ENCODE peak calls at places on chromosomes 7 and 10, in four cellular contexts. One of them, this sample, is unnamed. For H3K27me3 and H3K79me1, the result is how much of the 10 kb centered on the place peaks cover.

GRCh38 chr10:119818889-119819270 is 53.8 kb downstream of the MCMBP start:
- DNase-seq in H1: no peak
- DNase-seq in IMR-90: no peak
- DNase-seq in trophoblast cell: no peak
- DNase-seq in this sample: peak

GRCh38 chr7:127447326-127447945 is 54.9 kb upstream of the ZNF800 start:
- DNase-seq in trophoblast cell: peak
- DNase-seq in H1: peak
- DNase-seq in IMR-90: peak
- DNase-seq in this sample: no peak

GRCh38 chr10:69222157-69223027 is 2.3 kb downstream of the HKDC1 start:
- DNase-seq in trophoblast cell: no peak
- DNase-seq in IMR-90: peak
- DNase-seq in H1: peak
- DNase-seq in this sample: peak

GRCh38 chr7:90769036-90769435 is 172.9 kb downstream of the CDK14 start:
- DNase-seq in trophoblast cell: no peak
- DNase-seq in H1: no peak
- DNase-seq in IMR-90: peak
- DNase-seq in this sample: no peak

GRCh38 chr7:155908385-155908784 is 96.1 kb upstream of the SHH start:
- DNase-seq in H1: no peak
- DNase-seq in trophoblast cell: no peak
- DNase-seq in IMR-90: no peak
- DNase-seq in this sample: no peak

GRCh38 chr10:71831646-71832552 is 19.2 kb downstream of the PSAP start:
- DNase-seq in H1: no peak
- DNase-seq in IMR-90: peak
- DNase-seq in trophoblast cell: no peak
- DNase-seq in this sample: no peak

GRCh38 chr10:81031774-81032173 is 494.1 kb downstream of the SH2D4B start:
- DNase-seq in trophoblast cell: no peak
- DNase-seq in H1: no peak
- DNase-seq in IMR-90: no peak
- DNase-seq in this sample: no peak

GRCh38 chr7:118104812-118105441 is 79.0 kb upstream of the LSM8 start:
- DNase-seq in trophoblast cell: no peak
- DNase-seq in IMR-90: peak
- DNase-seq in H1: no peak
- DNase-seq in this sample: no peak

GRCh38 chr7:140238778-140239652 is 62.2 kb upstream of the KDM7A start:
- DNase-seq in H1: no peak
- DNase-seq in trophoblast cell: no peak
- DNase-seq in IMR-90: no peak
- DNase-seq in this sample: no peak

GRCh38 chr10:117254774-117255735 is 14.1 kb downstream of the SLC18A2 start:
- DNase-seq in trophoblast cell: no peak
- DNase-seq in IMR-90: no peak
- DNase-seq in H1: no peak
- DNase-seq in this sample: no peak

GRCh38 chr10:99994801-99995200 is 14.9 kb downstream of the DNMBP start:
- DNase-seq in H1: no peak
- DNase-seq in IMR-90: no peak
- DNase-seq in trophoblast cell: no peak
- DNase-seq in this sample: no peak

GRCh38 chr10:70758757-70759514 is 26.2 kb downstream of the TBATA start:
- DNase-seq in H1: peak
- DNase-seq in IMR-90: peak
- DNase-seq in trophoblast cell: peak
- DNase-seq in this sample: peak

GRCh38 chr10:69842020-69842419 is 40.3 kb downstream of the COL13A1 start:
- DNase-seq in H1: no peak
- DNase-seq in IMR-90: no peak
- DNase-seq in trophoblast cell: no peak
- DNase-seq in this sample: no peak

GRCh38 chr7:116569737-116570136 is 44.9 kb downstream of the CAV1 start:
- DNase-seq in trophoblast cell: no peak
- DNase-seq in IMR-90: peak
- DNase-seq in H1: no peak
- DNase-seq in this sample: no peak

GRCh38 chr10:48254745-48255144 is 19.8 kb downstream of the FRMPD2 start:
- DNase-seq in H1: no peak
- DNase-seq in IMR-90: no peak
- DNase-seq in trophoblast cell: no peak
- DNase-seq in this sample: no peak

GRCh38 chr7:158672975-158673374 is 31.6 kb downstream of the NCAPG2 start:
- DNase-seq in trophoblast cell: no peak
- DNase-seq in IMR-90: peak
- DNase-seq in H1: no peak
- DNase-seq in this sample: no peak

GRCh38 chr7:83872501-83872900 is 223.6 kb upstream of the SEMA3E start:
- DNase-seq in H1: no peak
- DNase-seq in IMR-90: no peak
- DNase-seq in trophoblast cell: no peak
- DNase-seq in this sample: no peak

GRCh38 chr10:43160067-43160918 is 22.0 kb downstream of the CSGALNACT2 start:
- DNase-seq in trophoblast cell: no peak
- DNase-seq in H1: no peak
- DNase-seq in IMR-90: peak
- DNase-seq in this sample: no peak

GRCh38 chr7:2508327-2509231 is 11.0 kb upstream of the LFNG start:
- DNase-seq in H1: no peak
- DNase-seq in IMR-90: peak
- DNase-seq in trophoblast cell: no peak
- DNase-seq in this sample: no peak

GRCh38 chr7:16785316-16785715 is 19.5 kb downstream of the AGR2 start:
- DNase-seq in IMR-90: no peak
- DNase-seq in trophoblast cell: no peak
- DNase-seq in H1: no peak
- DNase-seq in this sample: no peak

GRCh38 chr7:11612737-11613136 is 219.3 kb downstream of the THSD7A start:
- DNase-seq in trophoblast cell: no peak
- DNase-seq in IMR-90: no peak
- DNase-seq in H1: no peak
- DNase-seq in this sample: no peak

GRCh38 chr10:17029581-17030271 is 99.9 kb downstream of the CUBN start:
- DNase-seq in trophoblast cell: peak
- DNase-seq in H1: no peak
- DNase-seq in IMR-90: peak
- DNase-seq in this sample: no peak

GRCh38 chr7:75531359-75531821 is 39.3 kb downstream of the SPDYE5 start:
- DNase-seq in trophoblast cell: peak
- DNase-seq in H1: peak
- DNase-seq in IMR-90: peak
- DNase-seq in this sample: no peak

GRCh38 chr10:102542800-102543418 is 39.1 kb downstream of the SUFU start:
- DNase-seq in H1: no peak
- DNase-seq in IMR-90: peak
- DNase-seq in trophoblast cell: no peak
- DNase-seq in this sample: no peak

GRCh38 chr10:48798486-48799254 is 114.0 kb downstream of the WDFY4 start:
- DNase-seq in H1: no peak
- DNase-seq in trophoblast cell: no peak
- DNase-seq in IMR-90: peak
- DNase-seq in this sample: no peak

GRCh38 chr10:43214071-43214955 is 52.6 kb downstream of the RASGEF1A start:
- DNase-seq in H1: no peak
- DNase-seq in IMR-90: peak
- DNase-seq in trophoblast cell: no peak
- DNase-seq in this sample: no peak

DNA sequence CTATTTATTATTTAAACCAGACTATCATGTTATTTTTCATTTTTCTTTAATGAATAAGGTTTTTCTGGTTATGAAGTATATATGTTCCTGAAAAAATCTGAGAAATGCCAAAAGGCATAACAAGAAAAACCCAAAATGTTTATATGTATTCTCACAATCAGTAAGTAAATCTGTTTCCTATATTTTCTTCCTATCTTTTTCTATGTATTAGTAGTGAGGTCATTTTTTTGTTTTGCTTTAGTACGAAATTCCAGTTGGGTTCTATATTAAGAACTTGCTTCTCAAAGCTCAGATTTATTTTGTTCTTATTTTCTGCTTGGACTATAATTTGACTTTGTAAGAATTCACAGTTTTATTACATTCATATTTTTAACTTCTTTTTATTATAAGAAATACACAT is 287.5 kb upstream of the NFE2L3 start:
- DNase-seq in trophoblast cell: no peak
- DNase-seq in H1: no peak
- DNase-seq in IMR-90: no peak
- DNase-seq in this sample: no peak
- H3K27me3 ChIP-seq in trophoblast cell: under half
- H3K27me3 ChIP-seq in H1: under half
- H3K27me3 ChIP-seq in IMR-90: under half
- H3K27me3 ChIP-seq in this sample: under half

GRCh38 chr10:124677291-124677690 is 66.9 kb downstream of the FAM53B start:
- DNase-seq in H1: no peak
- DNase-seq in IMR-90: no peak
- DNase-seq in trophoblast cell: no peak
- DNase-seq in this sample: no peak
- H3K79me1 ChIP-seq in H1: under half
- H3K79me1 ChIP-seq in IMR-90: under half
- H3K79me1 ChIP-seq in trophoblast cell: under half
- H3K79me1 ChIP-seq in this sample: under half

GRCh38 chr10:26860026-26860541 is 674 bp downstream of the ABI1 start:
- DNase-seq in trophoblast cell: peak
- DNase-seq in IMR-90: peak
- DNase-seq in H1: peak
- DNase-seq in this sample: peak

GRCh38 chr10:26858707-26859034 is 2.1 kb downstream of the ABI1 start:
- DNase-seq in IMR-90: no peak
- DNase-seq in trophoblast cell: no peak
- DNase-seq in H1: no peak
- DNase-seq in this sample: no peak

GRCh38 chr10:26861326-26861998 is 704 bp upstream of the ABI1 start:
- DNase-seq in trophoblast cell: no peak
- DNase-seq in IMR-90: no peak
- DNase-seq in H1: no peak
- DNase-seq in this sample: no peak

GRCh38 chr10:26859241-26860025 is 1.3 kb downstream of the ABI1 start:
- DNase-seq in H1: no peak
- DNase-seq in IMR-90: peak
- DNase-seq in trophoblast cell: no peak
- DNase-seq in this sample: no peak

DNA sequence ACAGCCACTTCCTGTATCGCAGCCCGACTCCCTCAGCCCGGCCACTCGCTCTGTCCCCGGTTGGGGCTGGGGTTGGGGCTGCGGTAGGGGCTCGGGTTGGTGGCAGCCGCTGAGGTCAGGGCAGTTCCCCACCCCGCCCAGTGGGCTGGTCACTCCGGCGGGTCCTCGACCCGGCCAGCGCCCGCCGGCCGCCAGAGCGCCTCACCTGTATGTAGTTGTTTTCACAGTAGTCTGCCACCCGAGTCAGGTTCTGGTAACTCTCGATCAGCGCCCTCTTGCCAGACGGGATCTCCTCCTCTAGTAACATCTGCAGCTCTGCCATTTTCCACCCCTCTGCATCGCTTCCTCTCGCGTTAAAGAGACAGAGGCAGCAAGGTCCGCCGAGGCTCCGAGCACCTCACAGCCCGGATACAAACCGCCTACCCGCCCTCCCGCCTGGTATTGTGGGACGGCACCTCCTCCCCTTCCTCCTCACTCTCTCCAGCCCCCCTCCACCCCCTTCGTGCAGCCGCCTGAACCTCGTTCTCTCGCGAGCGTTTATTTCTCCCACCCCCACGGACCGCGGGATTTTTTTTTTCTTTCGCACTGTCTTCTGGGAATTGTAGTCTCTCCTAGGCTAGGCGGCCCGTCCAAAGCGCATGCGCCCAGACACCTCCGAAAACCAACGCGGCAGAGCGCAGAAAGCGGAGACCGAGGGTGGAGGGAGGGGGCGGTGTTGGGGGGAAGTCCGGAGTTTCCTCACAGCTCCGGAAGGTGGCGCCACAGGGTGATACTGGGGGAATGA is at the start of gene ABI1:
- DNase-seq in IMR-90: peak
- DNase-seq in trophoblast cell: peak
- DNase-seq in H1: peak
- DNase-seq in this sample: peak
- H2BK5ac ChIP-seq in IMR-90: peak
- H2BK5ac ChIP-seq in trophoblast cell: peak
- H2BK5ac ChIP-seq in H1: peak
- H2BK5ac ChIP-seq in this sample: peak

GRCh38 chr10:110618206-110618605 is 25.9 kb upstream of the RBM20 start:
- DNase-seq in trophoblast cell: no peak
- DNase-seq in IMR-90: no peak
- DNase-seq in H1: no peak
- DNase-seq in this sample: no peak
- H3K27me3 ChIP-seq in trophoblast cell: under half
- H3K27me3 ChIP-seq in IMR-90: under half
- H3K27me3 ChIP-seq in H1: under half
- H3K27me3 ChIP-seq in this sample: under half

DNA sequence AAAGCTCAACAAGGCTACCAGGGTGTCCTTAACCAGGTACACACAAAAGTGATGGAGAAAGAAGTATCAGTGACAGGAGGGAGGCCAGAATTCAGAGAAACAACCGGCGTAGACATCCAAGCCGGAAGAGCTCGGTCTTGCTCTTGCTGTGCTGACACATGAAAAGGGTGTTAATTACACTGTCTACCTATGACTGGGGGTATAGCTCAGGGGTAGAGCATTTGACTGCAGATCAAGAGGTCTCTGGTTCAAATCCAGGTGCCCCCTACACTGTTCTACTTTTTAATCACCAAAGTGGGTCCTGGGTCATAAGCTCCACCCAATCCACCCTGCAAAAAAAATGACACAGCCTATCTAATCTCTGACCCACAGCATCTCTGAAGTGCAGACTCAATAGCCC is 86.9 kb upstream of the ZNF746 start:
- DNase-seq in H1: no peak
- DNase-seq in trophoblast cell: no peak
- DNase-seq in IMR-90: no peak
- DNase-seq in this sample: no peak
- H3K79me1 ChIP-seq in H1: under half
- H3K79me1 ChIP-seq in trophoblast cell: under half
- H3K79me1 ChIP-seq in IMR-90: under half
- H3K79me1 ChIP-seq in this sample: under half